ENCODE peak calls at places on chromosomes 3 and 15, in six cellular contexts. One of them, this sample, is unnamed.

GRCh38 chr3:125651246-125651645 is 55.9 kb upstream of the OSBPL11 start:
- DNase-seq in psoas muscle: no peak
- DNase-seq in cardiac muscle cell: no peak
- DNase-seq in PC-3: peak; percentile 27
- DNase-seq in CD8-positive, alpha-beta memory T cell: no peak
- DNase-seq in GM23248: peak; percentile 56
- DNase-seq in this sample: no peak

GRCh38 chr15:76151599-76151974 is 91.8 kb downstream of the TMEM266 start:
- DNase-seq in GM23248: no peak
- DNase-seq in PC-3: no peak
- DNase-seq in cardiac muscle cell: no peak
- DNase-seq in psoas muscle: no peak
- DNase-seq in CD8-positive, alpha-beta memory T cell: no peak
- DNase-seq in this sample: no peak

GRCh38 chr15:63848881-63849551 is 15.3 kb upstream of the HERC1 start:
- DNase-seq in cardiac muscle cell: no peak
- DNase-seq in GM23248: no peak
- DNase-seq in psoas muscle: no peak
- DNase-seq in CD8-positive, alpha-beta memory T cell: no peak
- DNase-seq in PC-3: no peak
- DNase-seq in this sample: no peak

GRCh38 chr15:46892621-46893160 is 824.6 kb upstream of the SEMA6D start:
- DNase-seq in PC-3: peak; percentile 51
- DNase-seq in GM23248: no peak
- DNase-seq in cardiac muscle cell: no peak
- DNase-seq in psoas muscle: no peak
- DNase-seq in CD8-positive, alpha-beta memory T cell: no peak
- DNase-seq in this sample: no peak

GRCh38 chr3:197023998-197024651 is 5.5 kb downstream of the MELTF start:
- DNase-seq in GM23248: peak; percentile 27
- DNase-seq in psoas muscle: peak; percentile 48
- DNase-seq in cardiac muscle cell: no peak
- DNase-seq in CD8-positive, alpha-beta memory T cell: peak; percentile 41
- DNase-seq in PC-3: no peak
- DNase-seq in this sample: no peak

GRCh38 chr15:31372635-31373091 is 46.0 kb downstream of the KLF13 start:
- DNase-seq in psoas muscle: peak; percentile 92
- DNase-seq in CD8-positive, alpha-beta memory T cell: peak; percentile 39
- DNase-seq in GM23248: peak; percentile 74
- DNase-seq in cardiac muscle cell: peak; percentile 93
- DNase-seq in PC-3: peak; percentile 26
- DNase-seq in this sample: no peak

GRCh38 chr3:111227216-111227615 is 155.6 kb downstream of the NECTIN3 start:
- DNase-seq in PC-3: peak; percentile 73
- DNase-seq in cardiac muscle cell: peak; percentile 29
- DNase-seq in psoas muscle: no peak
- DNase-seq in GM23248: peak; percentile 74
- DNase-seq in CD8-positive, alpha-beta memory T cell: no peak
- DNase-seq in this sample: no peak

GRCh38 chr3:167675835-167676234 is 22.1 kb upstream of the WDR49 start:
- DNase-seq in GM23248: no peak
- DNase-seq in CD8-positive, alpha-beta memory T cell: no peak
- DNase-seq in psoas muscle: no peak
- DNase-seq in cardiac muscle cell: no peak
- DNase-seq in PC-3: no peak
- DNase-seq in this sample: no peak

GRCh38 chr3:23668430-23668904 is 137.3 kb upstream of the UBE2E1 start:
- DNase-seq in PC-3: peak; percentile 97
- DNase-seq in cardiac muscle cell: peak; percentile 79
- DNase-seq in GM23248: peak; percentile 86
- DNase-seq in psoas muscle: no peak
- DNase-seq in CD8-positive, alpha-beta memory T cell: no peak
- DNase-seq in this sample: no peak

GRCh38 chr15:91849749-91850161 is 3.8 kb upstream of the SLCO3A1 start:
- DNase-seq in cardiac muscle cell: peak; percentile 79
- DNase-seq in PC-3: peak; percentile 64
- DNase-seq in psoas muscle: no peak
- DNase-seq in CD8-positive, alpha-beta memory T cell: no peak
- DNase-seq in GM23248: peak; percentile 73
- DNase-seq in this sample: peak; percentile 50

GRCh38 chr3:184761120-184761841 is 49.4 kb upstream of the MAGEF1 start:
- DNase-seq in cardiac muscle cell: peak; percentile 97
- DNase-seq in GM23248: peak; percentile 50
- DNase-seq in psoas muscle: no peak
- DNase-seq in CD8-positive, alpha-beta memory T cell: no peak
- DNase-seq in PC-3: no peak
- DNase-seq in this sample: no peak

GRCh38 chr3:127680146-127680661 is 7.5 kb downstream of the ABTB1 start:
- DNase-seq in PC-3: no peak
- DNase-seq in GM23248: no peak
- DNase-seq in CD8-positive, alpha-beta memory T cell: no peak
- DNase-seq in psoas muscle: peak; percentile 24
- DNase-seq in cardiac muscle cell: no peak
- DNase-seq in this sample: peak; percentile 17

GRCh38 chr3:129226374-129226773 is 23.0 kb upstream of the COPG1 start:
- DNase-seq in psoas muscle: peak; percentile 97
- DNase-seq in cardiac muscle cell: peak; percentile 81
- DNase-seq in CD8-positive, alpha-beta memory T cell: no peak
- DNase-seq in PC-3: peak; percentile 94
- DNase-seq in GM23248: peak; percentile 98
- DNase-seq in this sample: no peak

GRCh38 chr15:69407719-69408400 is 6.3 kb upstream of the KIF23 start:
- DNase-seq in CD8-positive, alpha-beta memory T cell: no peak
- DNase-seq in PC-3: no peak
- DNase-seq in cardiac muscle cell: no peak
- DNase-seq in GM23248: no peak
- DNase-seq in psoas muscle: no peak
- DNase-seq in this sample: no peak

GRCh38 chr3:32241100-32241499 is 2.6 kb downstream of the CMTM8 start:
- DNase-seq in CD8-positive, alpha-beta memory T cell: no peak
- DNase-seq in psoas muscle: no peak
- DNase-seq in GM23248: no peak
- DNase-seq in cardiac muscle cell: no peak
- DNase-seq in PC-3: no peak
- DNase-seq in this sample: no peak

GRCh38 chr3:43709022-43709421 is 18.3 kb downstream of the ABHD5 start:
- DNase-seq in CD8-positive, alpha-beta memory T cell: no peak
- DNase-seq in PC-3: peak; percentile 23
- DNase-seq in GM23248: peak; percentile 86
- DNase-seq in cardiac muscle cell: peak; percentile 80
- DNase-seq in psoas muscle: no peak
- DNase-seq in this sample: no peak
- H3K4me3 ChIP-seq in CD8-positive, alpha-beta memory T cell: no peak overlapping the region
- H3K4me3 ChIP-seq in PC-3: no peak overlapping the region
- H3K4me3 ChIP-seq in GM23248: no peak overlapping the region
- H3K4me3 ChIP-seq in cardiac muscle cell: no peak overlapping the region
- H3K4me3 ChIP-seq in psoas muscle: no peak overlapping the region
- H3K4me3 ChIP-seq in this sample: no peak overlapping the region

DNA sequence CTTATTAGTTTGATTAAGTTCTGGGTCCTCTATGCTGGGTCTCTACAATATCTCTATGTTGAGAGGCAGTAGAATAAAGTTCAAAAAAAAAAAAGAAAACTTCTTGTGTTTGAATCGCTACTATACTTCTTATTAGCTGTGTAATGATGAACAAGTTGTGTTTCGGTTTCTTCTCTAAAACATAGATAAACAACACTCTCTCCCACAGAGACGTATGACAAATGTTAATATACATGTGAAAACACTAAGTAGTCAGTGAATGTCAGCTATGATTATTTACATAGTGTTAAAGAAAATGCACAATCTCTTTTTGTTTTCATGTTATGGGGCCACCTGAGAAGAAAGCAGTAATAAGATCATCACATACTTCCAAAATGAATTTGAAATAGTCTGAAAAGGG is 45.3 kb downstream of the ACAP2 start:
- DNase-seq in PC-3: no peak
- DNase-seq in GM23248: no peak
- DNase-seq in cardiac muscle cell: no peak
- DNase-seq in psoas muscle: no peak
- DNase-seq in CD8-positive, alpha-beta memory T cell: no peak
- DNase-seq in this sample: no peak
- H3K4me1 ChIP-seq in PC-3: no peaks in the 10 kb centered on the region
- H3K4me1 ChIP-seq in GM23248: no peaks in the 10 kb centered on the region
- H3K4me1 ChIP-seq in cardiac muscle cell: peaks cover 9% of the 10 kb centered on the region
- H3K4me1 ChIP-seq in psoas muscle: peaks cover 23% of the 10 kb centered on the region
- H3K4me1 ChIP-seq in CD8-positive, alpha-beta memory T cell: peaks cover 22% of the 10 kb centered on the region
- H3K4me1 ChIP-seq in this sample: peaks cover 4% of the 10 kb centered on the region

GRCh38 chr3:186951640-186952552 is 21.6 kb downstream of the ST6GAL1 start:
- DNase-seq in GM23248: no peak
- DNase-seq in psoas muscle: no peak
- DNase-seq in cardiac muscle cell: no peak
- DNase-seq in PC-3: no peak
- DNase-seq in CD8-positive, alpha-beta memory T cell: no peak
- DNase-seq in this sample: no peak

GRCh38 chr3:186950402-186951093 is 20.2 kb downstream of the ST6GAL1 start:
- DNase-seq in GM23248: no peak
- DNase-seq in psoas muscle: no peak
- DNase-seq in CD8-positive, alpha-beta memory T cell: no peak
- DNase-seq in cardiac muscle cell: no peak
- DNase-seq in PC-3: no peak
- DNase-seq in this sample: no peak

GRCh38 chr3:186953011-186953487 is 22.7 kb downstream of the ST6GAL1 start:
- DNase-seq in CD8-positive, alpha-beta memory T cell: no peak
- DNase-seq in cardiac muscle cell: peak; percentile 53
- DNase-seq in psoas muscle: no peak
- DNase-seq in PC-3: peak; percentile 46
- DNase-seq in GM23248: peak; percentile 44
- DNase-seq in this sample: no peak

GRCh38 chr3:186946756-186947375 is 16.5 kb downstream of the ST6GAL1 start:
- DNase-seq in PC-3: no peak
- DNase-seq in CD8-positive, alpha-beta memory T cell: no peak
- DNase-seq in cardiac muscle cell: no peak
- DNase-seq in psoas muscle: no peak
- DNase-seq in GM23248: no peak
- DNase-seq in this sample: no peak

GRCh38 chr3:186949281-186949982 is 19.1 kb downstream of the ST6GAL1 start:
- DNase-seq in PC-3: peak; percentile 15
- DNase-seq in GM23248: peak; percentile 58
- DNase-seq in CD8-positive, alpha-beta memory T cell: no peak
- DNase-seq in psoas muscle: no peak
- DNase-seq in cardiac muscle cell: no peak
- DNase-seq in this sample: no peak
- H3K27ac ChIP-seq in PC-3: no peak overlapping the region
- H3K27ac ChIP-seq in GM23248: no peak overlapping the region
- H3K27ac ChIP-seq in CD8-positive, alpha-beta memory T cell: peak overlapping the region; percentile 55
- H3K27ac ChIP-seq in psoas muscle: peak overlapping the region; percentile 72
- H3K27ac ChIP-seq in cardiac muscle cell: peak overlapping the region; percentile 97
- H3K27ac ChIP-seq in this sample: no peak overlapping the region

GRCh38 chr3:11948331-11948730 is 55.9 kb upstream of the SYN2 start:
- DNase-seq in CD8-positive, alpha-beta memory T cell: no peak
- DNase-seq in psoas muscle: no peak
- DNase-seq in GM23248: no peak
- DNase-seq in PC-3: no peak
- DNase-seq in cardiac muscle cell: no peak
- DNase-seq in this sample: no peak

GRCh38 chr3:11950576-11950975 is 53.6 kb upstream of the SYN2 start:
- DNase-seq in GM23248: no peak
- DNase-seq in PC-3: peak; percentile 51
- DNase-seq in psoas muscle: no peak
- DNase-seq in CD8-positive, alpha-beta memory T cell: no peak
- DNase-seq in cardiac muscle cell: no peak
- DNase-seq in this sample: no peak

GRCh38 chr3:11953350-11953749 is 50.8 kb upstream of the SYN2 start:
- DNase-seq in GM23248: no peak
- DNase-seq in psoas muscle: no peak
- DNase-seq in CD8-positive, alpha-beta memory T cell: no peak
- DNase-seq in PC-3: no peak
- DNase-seq in cardiac muscle cell: no peak
- DNase-seq in this sample: no peak

GRCh38 chr3:11949351-11949750 is 54.8 kb upstream of the SYN2 start:
- DNase-seq in PC-3: no peak
- DNase-seq in CD8-positive, alpha-beta memory T cell: no peak
- DNase-seq in GM23248: no peak
- DNase-seq in psoas muscle: no peak
- DNase-seq in cardiac muscle cell: no peak
- DNase-seq in this sample: no peak

GRCh38 chr3:11948866-11949265 is 55.3 kb upstream of the SYN2 start:
- DNase-seq in CD8-positive, alpha-beta memory T cell: no peak
- DNase-seq in psoas muscle: no peak
- DNase-seq in GM23248: no peak
- DNase-seq in PC-3: no peak
- DNase-seq in cardiac muscle cell: no peak
- DNase-seq in this sample: no peak
- H3K4me3 ChIP-seq in CD8-positive, alpha-beta memory T cell: no peak overlapping the region
- H3K4me3 ChIP-seq in psoas muscle: no peak overlapping the region
- H3K4me3 ChIP-seq in GM23248: no peak overlapping the region
- H3K4me3 ChIP-seq in PC-3: no peak overlapping the region
- H3K4me3 ChIP-seq in cardiac muscle cell: no peak overlapping the region
- H3K4me3 ChIP-seq in this sample: no peak overlapping the region

This sample was measured in naive thymus-derived CD4-positive, alpha-beta T cell.